ENCODE peak calls at places on chromosomes 16 and 17, in ten cellular contexts. One of them, this sample, is unnamed.

GRCh38 chr16:976389-976931 is 5.1 kb upstream of the SOX8 start:
- DNase-seq in kidney: peak; percentile 39
- DNase-seq in sigmoid colon: no peak
- DNase-seq in PC-9: no peak
- DNase-seq in suprapubic skin: no peak
- DNase-seq in osteoblast: no peak
- DNase-seq in heart right ventricle: no peak
- DNase-seq in A549: no peak
- DNase-seq in left ventricle myocardium inferior: no peak
- DNase-seq in tibial artery: no peak
- DNase-seq in this sample: no peak

GRCh38 chr17:10251212-10251948 is 53.0 kb upstream of the GAS7 start:
- DNase-seq in kidney: no peak
- DNase-seq in sigmoid colon: no peak
- DNase-seq in PC-9: no peak
- DNase-seq in suprapubic skin: no peak
- DNase-seq in osteoblast: no peak
- DNase-seq in heart right ventricle: no peak
- DNase-seq in A549: no peak
- DNase-seq in left ventricle myocardium inferior: no peak
- DNase-seq in tibial artery: no peak
- DNase-seq in this sample: no peak

GRCh38 chr17:58324409-58325288 is 3.9 kb downstream of the TSPOAP1 start:
- DNase-seq in kidney: peak; percentile 85
- DNase-seq in sigmoid colon: no peak
- DNase-seq in PC-9: peak; percentile 37
- DNase-seq in suprapubic skin: no peak
- DNase-seq in osteoblast: peak; percentile 95
- DNase-seq in heart right ventricle: no peak
- DNase-seq in A549: no peak
- DNase-seq in left ventricle myocardium inferior: no peak
- DNase-seq in tibial artery: no peak
- DNase-seq in this sample: no peak

GRCh38 chr17:40577611-40578065 is 12.4 kb upstream of the CCR7 start:
- DNase-seq in kidney: no peak
- DNase-seq in sigmoid colon: no peak
- DNase-seq in PC-9: no peak
- DNase-seq in suprapubic skin: no peak
- DNase-seq in osteoblast: no peak
- DNase-seq in heart right ventricle: no peak
- DNase-seq in A549: no peak
- DNase-seq in left ventricle myocardium inferior: no peak
- DNase-seq in tibial artery: peak; percentile 40
- DNase-seq in this sample: no peak

GRCh38 chr16:72832640-72833039 is 215.3 kb downstream of the ZFHX3 start:
- DNase-seq in kidney: peak; percentile 87
- DNase-seq in sigmoid colon: peak; percentile 94
- DNase-seq in PC-9: peak; percentile 83
- DNase-seq in suprapubic skin: peak; percentile 91
- DNase-seq in osteoblast: peak; percentile 88
- DNase-seq in heart right ventricle: peak; percentile 81
- DNase-seq in A549: peak; percentile 71
- DNase-seq in left ventricle myocardium inferior: peak; percentile 83
- DNase-seq in tibial artery: peak; percentile 89
- DNase-seq in this sample: peak; percentile 89

GRCh38 chr17:81396278-81396721 is 1.0 kb downstream of the BAHCC1 start:
- DNase-seq in kidney: no peak
- DNase-seq in sigmoid colon: no peak
- DNase-seq in PC-9: no peak
- DNase-seq in suprapubic skin: no peak
- DNase-seq in osteoblast: peak; percentile 85
- DNase-seq in heart right ventricle: no peak
- DNase-seq in A549: no peak
- DNase-seq in left ventricle myocardium inferior: no peak
- DNase-seq in tibial artery: no peak
- DNase-seq in this sample: no peak

GRCh38 chr16:30183236-30183960 is at the start of gene CORO1A:
- DNase-seq in kidney: peak; percentile 95
- DNase-seq in sigmoid colon: peak; percentile 92
- DNase-seq in PC-9: peak; percentile 91
- DNase-seq in suprapubic skin: peak; percentile 93
- DNase-seq in osteoblast: peak; percentile 99
- DNase-seq in heart right ventricle: peak; percentile 81
- DNase-seq in A549: peak; percentile 85
- DNase-seq in left ventricle myocardium inferior: peak; percentile 86
- DNase-seq in tibial artery: peak; percentile 91
- DNase-seq in this sample: peak; percentile 86

GRCh38 chr17:43734376-43734775 is 24.2 kb downstream of the SOST start:
- DNase-seq in kidney: peak; percentile 10
- DNase-seq in sigmoid colon: no peak
- DNase-seq in PC-9: no peak
- DNase-seq in suprapubic skin: no peak
- DNase-seq in osteoblast: peak; percentile 89
- DNase-seq in heart right ventricle: no peak
- DNase-seq in A549: no peak
- DNase-seq in left ventricle myocardium inferior: no peak
- DNase-seq in tibial artery: no peak
- DNase-seq in this sample: no peak

GRCh38 chr17:29569245-29569950 is 897 bp downstream of the TP53I13 start:
- DNase-seq in kidney: peak; percentile 66
- DNase-seq in sigmoid colon: peak; percentile 59
- DNase-seq in PC-9: no peak
- DNase-seq in suprapubic skin: peak; percentile 76
- DNase-seq in osteoblast: peak; percentile 94
- DNase-seq in heart right ventricle: peak; percentile 20
- DNase-seq in A549: no peak
- DNase-seq in left ventricle myocardium inferior: no peak
- DNase-seq in tibial artery: peak; percentile 68
- DNase-seq in this sample: peak; percentile 76

GRCh38 chr17:19377602-19378415 is 489 bp upstream of the MAPK7 start:
- DNase-seq in kidney: peak; percentile 100
- DNase-seq in sigmoid colon: peak; percentile 99
- DNase-seq in PC-9: peak; percentile 100
- DNase-seq in suprapubic skin: peak; percentile 99
- DNase-seq in osteoblast: peak; percentile 100
- DNase-seq in heart right ventricle: peak; percentile 98
- DNase-seq in A549: peak; percentile 100
- DNase-seq in left ventricle myocardium inferior: peak; percentile 98
- DNase-seq in tibial artery: peak; percentile 100
- DNase-seq in this sample: peak; percentile 100

GRCh38 chr16:54280751-54281150 is 5.8 kb downstream of the IRX3 start:
- DNase-seq in kidney: no peak
- DNase-seq in sigmoid colon: no peak
- DNase-seq in PC-9: no peak
- DNase-seq in suprapubic skin: peak; percentile 59
- DNase-seq in osteoblast: peak; percentile 96
- DNase-seq in heart right ventricle: no peak
- DNase-seq in A549: no peak
- DNase-seq in left ventricle myocardium inferior: no peak
- DNase-seq in tibial artery: peak; percentile 28
- DNase-seq in this sample: no peak

GRCh38 chr17:78316115-78316866 is 43.6 kb downstream of the SOCS3 start:
- DNase-seq in kidney: no peak
- DNase-seq in sigmoid colon: no peak
- DNase-seq in PC-9: no peak
- DNase-seq in suprapubic skin: no peak
- DNase-seq in osteoblast: peak; percentile 86
- DNase-seq in heart right ventricle: no peak
- DNase-seq in A549: peak; percentile 61
- DNase-seq in left ventricle myocardium inferior: no peak
- DNase-seq in tibial artery: no peak
- DNase-seq in this sample: no peak

GRCh38 chr17:78315355-78316114 is 44.3 kb downstream of the SOCS3 start:
- DNase-seq in kidney: peak; percentile 97
- DNase-seq in sigmoid colon: peak; percentile 93
- DNase-seq in PC-9: peak; percentile 90
- DNase-seq in suprapubic skin: peak; percentile 92
- DNase-seq in osteoblast: peak; percentile 100
- DNase-seq in heart right ventricle: peak; percentile 75
- DNase-seq in A549: peak; percentile 94
- DNase-seq in left ventricle myocardium inferior: peak; percentile 76
- DNase-seq in tibial artery: peak; percentile 91
- DNase-seq in this sample: peak; percentile 95

GRCh38 chr17:78313735-78314648 is 45.9 kb downstream of the SOCS3 start:
- DNase-seq in kidney: peak; percentile 97
- DNase-seq in sigmoid colon: peak; percentile 85
- DNase-seq in PC-9: peak; percentile 98
- DNase-seq in suprapubic skin: no peak
- DNase-seq in osteoblast: peak; percentile 98
- DNase-seq in heart right ventricle: peak; percentile 72
- DNase-seq in A549: peak; percentile 95
- DNase-seq in left ventricle myocardium inferior: peak; percentile 80
- DNase-seq in tibial artery: peak; percentile 85
- DNase-seq in this sample: no peak

GRCh38 chr17:78316867-78317816 is 42.7 kb downstream of the SOCS3 start:
- DNase-seq in kidney: peak; percentile 94
- DNase-seq in sigmoid colon: no peak
- DNase-seq in PC-9: peak; percentile 78
- DNase-seq in suprapubic skin: no peak
- DNase-seq in osteoblast: peak; percentile 88
- DNase-seq in heart right ventricle: no peak
- DNase-seq in A549: peak; percentile 84
- DNase-seq in left ventricle myocardium inferior: no peak
- DNase-seq in tibial artery: no peak
- DNase-seq in this sample: no peak

GRCh38 chr17:78314683-78315354 is 45.1 kb downstream of the SOCS3 start:
- DNase-seq in kidney: peak; percentile 76
- DNase-seq in sigmoid colon: no peak
- DNase-seq in PC-9: no peak
- DNase-seq in suprapubic skin: no peak
- DNase-seq in osteoblast: peak; percentile 77
- DNase-seq in heart right ventricle: no peak
- DNase-seq in A549: no peak
- DNase-seq in left ventricle myocardium inferior: no peak
- DNase-seq in tibial artery: no peak
- DNase-seq in this sample: no peak
- TF ChIP-seq CTCF in kidney: no peak
- TF ChIP-seq CTCF in sigmoid colon: no peak
- TF ChIP-seq CTCF in PC-9: no peak
- TF ChIP-seq CTCF in suprapubic skin: peak; percentile 1
- TF ChIP-seq CTCF in osteoblast: no peak
- TF ChIP-seq CTCF in heart right ventricle: no peak
- TF ChIP-seq CTCF in A549: no peak
- TF ChIP-seq CTCF in left ventricle myocardium inferior: no peak
- TF ChIP-seq CTCF in tibial artery: no peak
- TF ChIP-seq CTCF in this sample: no peak

GRCh38 chr17:68246271-68247028 is 1.4 kb upstream of the AMZ2 start:
- DNase-seq in kidney: no peak
- DNase-seq in sigmoid colon: no peak
- DNase-seq in PC-9: no peak
- DNase-seq in suprapubic skin: no peak
- DNase-seq in osteoblast: no peak
- DNase-seq in heart right ventricle: no peak
- DNase-seq in A549: peak; percentile 17
- DNase-seq in left ventricle myocardium inferior: no peak
- DNase-seq in tibial artery: no peak
- DNase-seq in this sample: no peak
- H3K27ac ChIP-seq in kidney: no peak overlapping the region
- H3K27ac ChIP-seq in sigmoid colon: peak overlapping the region; percentile 99
- H3K27ac ChIP-seq in PC-9: no peak overlapping the region
- H3K27ac ChIP-seq in suprapubic skin: no peak overlapping the region
- H3K27ac ChIP-seq in osteoblast: no peak overlapping the region
- H3K27ac ChIP-seq in heart right ventricle: peak overlapping the region; percentile 98
- H3K27ac ChIP-seq in A549: no peak overlapping the region
- H3K27ac ChIP-seq in left ventricle myocardium inferior: peak overlapping the region; percentile 98
- H3K27ac ChIP-seq in tibial artery: no peak overlapping the region
- H3K27ac ChIP-seq in this sample: no peak overlapping the region

DNA sequence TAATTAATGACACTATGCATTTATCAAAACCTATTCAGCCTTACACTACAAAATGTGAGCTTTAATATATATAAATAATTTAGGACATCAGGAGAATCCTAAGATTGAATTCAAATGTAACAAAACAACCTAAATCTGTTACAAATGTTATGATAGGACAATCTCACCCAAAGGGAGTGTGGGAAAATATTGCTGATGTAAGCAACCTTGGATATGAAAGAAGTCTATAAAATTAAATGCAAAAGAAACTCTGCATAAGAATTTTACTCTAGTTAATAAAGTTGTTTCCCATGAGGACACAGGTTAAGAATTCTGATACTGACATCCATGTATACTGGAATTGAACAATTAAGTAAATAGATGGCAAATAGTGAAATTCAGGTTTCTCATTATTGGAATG is 424.5 kb upstream of the MON1B start:
- DNase-seq in kidney: no peak
- DNase-seq in sigmoid colon: no peak
- DNase-seq in PC-9: no peak
- DNase-seq in suprapubic skin: no peak
- DNase-seq in osteoblast: no peak
- DNase-seq in heart right ventricle: no peak
- DNase-seq in A549: no peak
- DNase-seq in left ventricle myocardium inferior: no peak
- DNase-seq in tibial artery: no peak
- DNase-seq in this sample: no peak
- H3K4me3 ChIP-seq in kidney: no peak overlapping the region
- H3K4me3 ChIP-seq in sigmoid colon: no peak overlapping the region
- H3K4me3 ChIP-seq in PC-9: no peak overlapping the region
- H3K4me3 ChIP-seq in suprapubic skin: no peak overlapping the region
- H3K4me3 ChIP-seq in osteoblast: no peak overlapping the region
- H3K4me3 ChIP-seq in heart right ventricle: no peak overlapping the region
- H3K4me3 ChIP-seq in A549: no peak overlapping the region
- H3K4me3 ChIP-seq in left ventricle myocardium inferior: no peak overlapping the region
- H3K4me3 ChIP-seq in tibial artery: no peak overlapping the region
- H3K4me3 ChIP-seq in this sample: no peak overlapping the region

GRCh38 chr16:21302898-21303528 is 24.9 kb upstream of the CRYM start:
- DNase-seq in kidney: no peak
- DNase-seq in sigmoid colon: no peak
- DNase-seq in PC-9: no peak
- DNase-seq in suprapubic skin: no peak
- DNase-seq in osteoblast: peak; percentile 88
- DNase-seq in heart right ventricle: no peak
- DNase-seq in A549: peak; percentile 72
- DNase-seq in left ventricle myocardium inferior: no peak
- DNase-seq in tibial artery: no peak
- DNase-seq in this sample: no peak

GRCh38 chr16:21301895-21302291 is 23.8 kb upstream of the CRYM start:
- DNase-seq in kidney: no peak
- DNase-seq in sigmoid colon: no peak
- DNase-seq in PC-9: no peak
- DNase-seq in suprapubic skin: no peak
- DNase-seq in osteoblast: no peak
- DNase-seq in heart right ventricle: no peak
- DNase-seq in A549: no peak
- DNase-seq in left ventricle myocardium inferior: no peak
- DNase-seq in tibial artery: no peak
- DNase-seq in this sample: no peak

GRCh38 chr16:21300309-21301167 is 22.4 kb upstream of the CRYM start:
- DNase-seq in kidney: peak; percentile 91
- DNase-seq in sigmoid colon: peak; percentile 98
- DNase-seq in PC-9: peak; percentile 98
- DNase-seq in suprapubic skin: peak; percentile 95
- DNase-seq in osteoblast: peak; percentile 97
- DNase-seq in heart right ventricle: peak; percentile 98
- DNase-seq in A549: peak; percentile 99
- DNase-seq in left ventricle myocardium inferior: peak; percentile 87
- DNase-seq in tibial artery: peak; percentile 98
- DNase-seq in this sample: peak; percentile 98

GRCh38 chr16:21302454-21302853 is 24.4 kb upstream of the CRYM start:
- DNase-seq in kidney: no peak
- DNase-seq in sigmoid colon: no peak
- DNase-seq in PC-9: no peak
- DNase-seq in suprapubic skin: no peak
- DNase-seq in osteoblast: peak; percentile 68
- DNase-seq in heart right ventricle: no peak
- DNase-seq in A549: no peak
- DNase-seq in left ventricle myocardium inferior: no peak
- DNase-seq in tibial artery: no peak
- DNase-seq in this sample: no peak

GRCh38 chr16:21301168-21301894 is 23.2 kb upstream of the CRYM start:
- DNase-seq in kidney: peak; percentile 89
- DNase-seq in sigmoid colon: peak; percentile 88
- DNase-seq in PC-9: peak; percentile 88
- DNase-seq in suprapubic skin: peak; percentile 86
- DNase-seq in osteoblast: peak; percentile 88
- DNase-seq in heart right ventricle: peak; percentile 61
- DNase-seq in A549: peak; percentile 93
- DNase-seq in left ventricle myocardium inferior: peak; percentile 68
- DNase-seq in tibial artery: peak; percentile 85
- DNase-seq in this sample: peak; percentile 85
- TF ChIP-seq CTCF in kidney: no peak
- TF ChIP-seq CTCF in sigmoid colon: peak; percentile 26
- TF ChIP-seq CTCF in PC-9: no peak
- TF ChIP-seq CTCF in suprapubic skin: no peak
- TF ChIP-seq CTCF in osteoblast: no peak
- TF ChIP-seq CTCF in heart right ventricle: peak; percentile 38
- TF ChIP-seq CTCF in A549: peak; percentile 33
- TF ChIP-seq CTCF in left ventricle myocardium inferior: peak; percentile 39
- TF ChIP-seq CTCF in tibial artery: peak; percentile 34
- TF ChIP-seq CTCF in this sample: no peak